ENCODE peak calls at places on chromosome 12, in ten cellular contexts. D is neural progenitor cell, U is psoas muscle, V is pancreas, H is esophagus muscularis mucosa, J is tibial nerve, I is breast epithelium, B is uterus, R is RWPE2, A is fibroblast of lung. E is an unnamed sample. For H3K27me3, the result is how much of the 10 kb centered on the place peaks cover.

GRCh38 chr12:49568442-49568776 is 467 bp upstream of the MCRS1 start:
- DNase-seq in R (no peak), J (no peak), A (no peak), D (no peak), B (no peak), I (no peak), U (no peak), H (no peak), V (no peak), E (no peak)

GRCh38 chr12:70272510-70272909 is 29.3 kb downstream of the CNOT2 start:
- DNase-seq in I (no peak), D (no peak), V (no peak), U (no peak), B (no peak), J (no peak), R (no peak), H (no peak), A (no peak), E (no peak)

GRCh38 chr12:76341436-76342030 is 6.7 kb downstream of the BBS10 start:
- DNase-seq in R (no peak), B (no peak), I (no peak), A (peak), H (no peak), J (no peak), U (no peak), V (no peak), D (no peak), E (no peak)

GRCh38 chr12:26056335-26056734 is 68.5 kb downstream of the BHLHE41 start:
- DNase-seq in B (no peak), R (no peak), J (no peak), A (peak), U (no peak), I (no peak), V (no peak), H (no peak), D (no peak), E (no peak)

GRCh38 chr12:116244001-116244400 is 33.5 kb downstream of the MED13L start:
- DNase-seq in U (no peak), I (no peak), H (no peak), J (no peak), A (peak), D (no peak), R (no peak), B (no peak), V (no peak), E (peak)

GRCh38 chr12:124736115-124737039 is 127.3 kb downstream of the SCARB1 start:
- DNase-seq in B (no peak), I (no peak), A (no peak), V (no peak), D (no peak), U (no peak), R (no peak), J (no peak), H (no peak), E (no peak)

GRCh38 chr12:27652174-27652763 is 44.0 kb upstream of the REP15 start:
- DNase-seq in U (no peak), H (no peak), I (no peak), B (peak), J (peak), R (no peak), V (no peak), A (peak), D (peak), E (peak)

GRCh38 chr12:7959278-7960063 is 23.5 kb upstream of the SLC2A3 start:
- DNase-seq in R (peak), V (no peak), H (no peak), A (no peak), I (no peak), U (no peak), B (no peak), J (peak), D (peak), E (no peak)

GRCh38 chr12:69509308-69509736 is 39.1 kb downstream of the FRS2 start:
- DNase-seq in H (no peak), V (no peak), J (no peak), I (no peak), D (peak), B (no peak), A (no peak), R (no peak), U (no peak), E (no peak)

GRCh38 chr12:107349008-107349747 is 255.8 kb upstream of the CRY1 start:
- DNase-seq in H (no peak), A (peak), I (peak), D (peak), J (peak), B (no peak), V (peak), U (no peak), R (peak), E (peak)

GRCh38 chr12:46786774-46787173 is 39.0 kb downstream of the SLC38A4 start:
- DNase-seq in B (no peak), A (peak), U (no peak), V (no peak), D (no peak), H (no peak), R (no peak), I (no peak), J (no peak), E (peak)

GRCh38 chr12:124833693-124834122 is 30.0 kb downstream of the SCARB1 start:
- DNase-seq in V (no peak), A (no peak), U (no peak), H (no peak), J (no peak), D (peak), R (no peak), I (no peak), B (no peak), E (no peak)

GRCh38 chr12:1630081-1630826 is 1.2 kb downstream of the WNT5B start:
- DNase-seq in I (peak), U (peak), R (no peak), H (no peak), D (peak), B (no peak), V (peak), J (no peak), A (peak), E (no peak)

GRCh38 chr12:47881041-47881440 is 23.8 kb downstream of the VDR start:
- DNase-seq in A (no peak), I (no peak), R (no peak), D (no peak), J (no peak), V (no peak), B (no peak), H (no peak), U (no peak), E (no peak)

GRCh38 chr12:47876404-47876960 is 28.3 kb downstream of the VDR start:
- DNase-seq in J (no peak), D (no peak), R (no peak), A (no peak), U (no peak), B (no peak), H (no peak), V (no peak), I (no peak), E (no peak)

GRCh38 chr12:47878293-47878917 is 26.4 kb downstream of the VDR start:
- DNase-seq in D (no peak), A (no peak), I (no peak), B (no peak), U (no peak), V (no peak), J (no peak), R (no peak), H (no peak), E (no peak)

GRCh38 chr12:47877081-47877480 is 27.7 kb downstream of the VDR start:
- DNase-seq in I (no peak), H (no peak), A (no peak), V (no peak), B (no peak), U (no peak), J (no peak), D (no peak), R (no peak), E (no peak)

DNA sequence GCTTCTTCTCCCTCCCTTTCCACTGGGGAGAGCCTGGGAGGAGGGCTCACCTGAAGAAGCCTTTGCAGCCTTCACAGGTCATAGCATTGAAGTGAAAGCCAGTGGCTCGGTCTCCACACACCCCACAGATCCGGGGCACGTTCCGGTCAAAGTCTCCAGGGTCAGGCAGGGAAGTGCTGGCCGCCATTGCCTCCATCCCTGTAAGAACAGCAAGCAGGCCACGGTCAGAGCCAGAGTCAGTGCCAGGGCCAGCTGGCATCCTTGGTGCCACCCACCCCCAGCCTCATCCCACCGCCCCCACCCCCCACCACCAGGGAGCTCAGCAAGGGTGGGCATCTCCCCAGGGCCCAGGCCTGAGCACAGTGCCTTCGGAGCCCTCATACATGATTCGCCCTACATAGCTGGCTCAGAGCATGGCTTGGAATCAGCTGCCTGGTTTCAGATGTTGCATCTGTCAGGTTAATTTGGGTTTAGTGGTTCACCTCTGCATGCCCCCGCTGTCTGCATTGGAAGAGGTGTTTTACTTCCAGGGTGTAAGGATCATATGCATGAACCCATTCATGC is 25.8 kb downstream of the VDR start:
- DNase-seq in R (no peak), I (no peak), V (no peak), H (no peak), J (no peak), D (no peak), B (no peak), A (no peak), U (no peak), E (no peak)
- H3K4me3 ChIP-seq in R (no peak), I (no peak), V (no peak), H (no peak), J (no peak), D (no peak), B (no peak), A (no peak), U (no peak), E (no peak)

DNA sequence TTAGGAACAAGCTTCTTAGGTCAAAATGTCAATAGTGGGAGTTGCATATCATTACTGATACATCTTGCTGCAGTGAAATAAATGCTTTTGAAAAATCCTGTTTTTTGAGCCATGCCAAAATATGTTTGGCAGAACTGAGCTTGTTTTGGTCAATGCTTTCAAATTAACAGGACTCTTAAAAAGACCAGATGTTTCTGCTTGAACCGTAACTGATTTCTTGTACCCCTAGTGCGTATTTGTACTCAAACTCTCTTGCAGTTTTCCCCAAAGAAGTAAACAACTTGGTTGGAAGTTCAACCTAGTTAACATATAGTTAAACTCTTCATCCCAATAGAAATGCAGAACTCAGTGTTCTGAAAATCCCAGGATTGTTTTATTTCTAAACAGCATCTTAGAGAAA is 3.4 kb downstream of the TRHDE start:
- DNase-seq in A (peak), B (no peak), U (no peak), V (no peak), I (no peak), J (no peak), D (no peak), H (no peak), R (no peak), E (no peak)
- H3K27me3 ChIP-seq in A (under half), B (under half), U (under half), V (under half), I (half or more), J (under half), D (half or more), H (under half), R (half or more), E (under half)

GRCh38 chr12:110619534-110619953 is 5.6 kb downstream of the TCTN1 start:
- DNase-seq in R (no peak), D (no peak), B (no peak), V (no peak), J (no peak), I (no peak), H (no peak), A (no peak), U (no peak), E (no peak)
- TF ChIP-seq CTCF in R (no peak), D (no peak), B (no peak), V (no peak), J (no peak), I (no peak), H (no peak), A (no peak), U (no peak), E (no peak)

GRCh38 chr12:52149182-52149641 is 42.6 kb downstream of the KRT80 start:
- DNase-seq in J (no peak), D (no peak), H (no peak), B (no peak), R (no peak), U (no peak), V (no peak), I (no peak), A (no peak), E (no peak)

GRCh38 chr12:52149651-52150241 is 42.1 kb downstream of the KRT80 start:
- DNase-seq in B (no peak), D (no peak), U (no peak), V (no peak), J (no peak), H (no peak), A (no peak), R (no peak), I (no peak), E (no peak)

GRCh38 chr12:52151153-52151858 is 40.5 kb downstream of the KRT80 start:
- DNase-seq in J (no peak), B (no peak), H (no peak), D (no peak), V (no peak), R (no peak), U (no peak), A (no peak), I (no peak), E (no peak)

GRCh38 chr12:52152905-52153317 is 38.9 kb downstream of the KRT80 start:
- DNase-seq in I (no peak), R (no peak), U (no peak), B (no peak), J (no peak), D (no peak), H (no peak), V (peak), A (no peak), E (no peak)

GRCh38 chr12:52151859-52152783 is 39.7 kb downstream of the KRT80 start:
- DNase-seq in V (peak), H (no peak), B (peak), A (peak), D (peak), U (peak), J (peak), I (peak), R (peak), E (no peak)
- H3K4me3 ChIP-seq in V (no peak), H (peak), B (peak), A (no peak), D (peak), U (peak), J (peak), I (peak), R (no peak), E (peak)

GRCh38 chr12:12946686-12947355 is 5.1 kb downstream of the GPRC5D start:
- DNase-seq in R (no peak), H (peak), I (no peak), A (no peak), D (no peak), J (no peak), V (no peak), U (no peak), B (no peak), E (no peak)
- H3K27me3 ChIP-seq in R (under half), H (under half), I (under half), A (under half), D (under half), J (under half), V (under half), U (under half), B (under half), E (under half)

GRCh38 chr12:81440001-81440400 is 319.1 kb downstream of the PPFIA2 start:
- DNase-seq in I (no peak), D (no peak), V (no peak), B (no peak), U (no peak), R (no peak), A (no peak), H (no peak), J (no peak), E (no peak)

GRCh38 chr12:81439344-81439743 is 319.8 kb downstream of the PPFIA2 start:
- DNase-seq in H (no peak), D (no peak), A (no peak), V (no peak), R (no peak), I (no peak), J (no peak), U (no peak), B (no peak), E (no peak)
- TF ChIP-seq CTCF in H (no peak), D (no peak), A (no peak), V (no peak), R (no peak), I (no peak), J (no peak), U (no peak), B (no peak), E (no peak)

DNA sequence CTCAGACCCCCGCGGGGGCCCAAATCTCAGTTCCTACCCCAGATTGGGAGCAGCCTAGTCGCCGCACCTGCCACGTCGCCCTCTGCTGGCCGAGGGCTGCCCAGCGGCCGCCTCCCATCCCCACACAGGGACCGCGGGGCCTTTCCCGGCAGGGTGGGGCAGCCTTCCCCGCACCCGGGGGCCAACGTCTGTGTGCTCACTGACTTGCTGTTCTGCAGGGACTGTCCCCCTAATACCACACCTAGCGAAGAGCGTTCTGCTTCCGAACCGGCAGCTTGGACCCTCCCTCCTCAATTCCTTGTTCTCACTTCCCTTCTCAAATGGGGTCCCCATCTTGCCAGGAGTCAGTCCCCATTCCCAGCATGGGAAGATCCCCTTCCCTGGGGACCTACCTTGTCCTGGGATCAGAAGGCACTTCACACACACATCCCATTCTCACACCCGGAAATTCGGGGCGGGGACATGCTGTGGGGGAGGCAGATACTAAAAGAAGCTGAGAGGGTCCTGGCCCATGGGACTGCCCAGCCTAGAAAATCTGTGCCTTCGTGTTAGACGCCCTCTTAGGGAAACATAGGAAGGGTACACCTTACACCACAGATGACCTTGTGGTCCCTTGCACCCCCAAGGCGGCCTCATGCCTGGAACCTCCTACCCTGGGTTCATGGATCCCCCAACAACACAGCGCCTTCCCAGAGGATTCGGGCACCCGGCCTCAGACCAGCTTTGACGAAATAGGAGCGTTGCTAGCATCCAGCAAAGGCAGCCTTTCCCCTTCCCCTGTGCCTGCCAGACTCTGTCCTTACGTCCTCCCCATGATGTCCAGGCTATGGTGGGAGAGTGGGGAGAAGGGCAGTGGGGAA is 16.4 kb downstream of the ACVRL1 start:
- DNase-seq in A (peak), H (no peak), V (peak), J (peak), B (peak), I (peak), U (peak), R (no peak), D (peak), E (no peak)
- H3K4me3 ChIP-seq in A (no peak), H (peak), V (no peak), J (no peak), B (no peak), I (peak), U (peak), R (no peak), D (no peak), E (no peak)

GRCh38 chr12:109893250-109893995 is 6.7 kb upstream of the TCHP start:
- DNase-seq in D (no peak), A (no peak), J (no peak), I (no peak), U (no peak), B (no peak), R (no peak), H (no peak), V (no peak), E (no peak)
- H3K27me3 ChIP-seq in D (under half), A (under half), J (under half), I (under half), U (under half), B (under half), R (under half), H (under half), V (under half), E (under half)

GRCh38 chr12:99253068-99253467 is 394.5 kb upstream of the GARIN6 start:
- DNase-seq in V (no peak), U (no peak), J (no peak), A (no peak), H (no peak), B (no peak), I (no peak), D (peak), R (no peak), E (no peak)
- TF ChIP-seq CTCF in V (no peak), U (no peak), J (no peak), A (no peak), H (no peak), B (no peak), I (no peak), D (peak), R (peak), E (no peak)

GRCh38 chr12:113759135-113759534 is 207.0 kb downstream of the RBM19 start:
- DNase-seq in U (no peak), B (no peak), R (no peak), I (no peak), D (no peak), A (no peak), H (no peak), V (no peak), J (no peak), E (no peak)
- H3K4me3 ChIP-seq in U (no peak), B (no peak), R (no peak), I (no peak), D (no peak), A (no peak), H (no peak), V (no peak), J (no peak), E (no peak)

E was measured in AG04450.